ENCODE peak calls at places on chromosome 4, in eight cellular contexts. F, D, Y, T, B, I, K and E are unnamed samples.

GRCh38 chr4:24476209-24476781 is 108.1 kb downstream of the DHX15 start:
- DNase-seq in Y (peak), T (no peak), K (no peak), I (no peak), B (no peak), F (no peak), D (no peak), E (no peak)

GRCh38 chr4:118280501-118281218 is 72.1 kb downstream of the PRSS12 start:
- DNase-seq in Y (peak), F (peak), T (no peak), I (no peak), B (peak), D (no peak), K (no peak), E (no peak)

GRCh38 chr4:42750091-42750490 is 93.2 kb upstream of the ATP8A1 start:
- DNase-seq in D (no peak), I (no peak), K (no peak), B (peak), F (no peak), Y (peak), T (no peak), E (no peak)

GRCh38 chr4:146450524-146450923 is 71.2 kb downstream of the SLC10A7 start:
- DNase-seq in B (no peak), K (no peak), T (no peak), I (no peak), F (no peak), D (no peak), Y (no peak), E (no peak)

GRCh38 chr4:27638163-27638915 is 777.7 kb downstream of the STIM2 start:
- DNase-seq in K (no peak), D (no peak), I (no peak), Y (no peak), T (no peak), B (no peak), F (no peak), E (no peak)

GRCh38 chr4:78079701-78080430 is 22.7 kb downstream of the FRAS1 start:
- DNase-seq in I (no peak), Y (no peak), T (no peak), B (no peak), K (no peak), F (no peak), D (no peak), E (no peak)

GRCh38 chr4:103482893-103483292 is 236.9 kb downstream of the TACR3 start:
- DNase-seq in T (no peak), F (no peak), Y (no peak), I (no peak), B (no peak), K (no peak), D (no peak), E (no peak)

GRCh38 chr4:164204434-164204833 is 549.5 kb upstream of the SMIM31 start:
- DNase-seq in I (no peak), F (peak), Y (peak), B (no peak), D (no peak), K (no peak), T (no peak), E (no peak)

GRCh38 chr4:173536808-173537429 is 6.9 kb upstream of the HAND2 start:
- DNase-seq in Y (peak), T (no peak), F (no peak), B (no peak), D (no peak), I (no peak), K (no peak), E (no peak)

GRCh38 chr4:71771613-71772012 is 12.3 kb downstream of the GC start:
- DNase-seq in K (no peak), Y (no peak), B (no peak), T (no peak), D (no peak), F (no peak), I (no peak), E (no peak)

GRCh38 chr4:152680988-152681731 is 1.4 kb upstream of the TMEM154 start:
- DNase-seq in B (no peak), T (no peak), D (no peak), K (no peak), Y (no peak), I (no peak), F (peak), E (no peak)

GRCh38 chr4:139282375-139283075 is 2.5 kb upstream of the MGARP start:
- DNase-seq in T (no peak), D (no peak), K (no peak), I (no peak), F (no peak), Y (no peak), B (no peak), E (no peak)

GRCh38 chr4:67909910-67910905 is 26.4 kb upstream of the TMPRSS11D start:
- DNase-seq in D (no peak), B (no peak), K (no peak), I (no peak), Y (peak), T (no peak), F (no peak), E (no peak)

GRCh38 chr4:85686398-85686797 is 211.4 kb downstream of the ARHGAP24 start:
- DNase-seq in Y (no peak), I (no peak), K (no peak), D (no peak), T (no peak), B (no peak), F (no peak), E (no peak)

GRCh38 chr4:81723927-81724587 is 252.3 kb upstream of the RASGEF1B start:
- DNase-seq in B (no peak), I (no peak), D (no peak), F (no peak), Y (no peak), T (no peak), K (no peak), E (no peak)

GRCh38 chr4:142406051-142406549 is 440.0 kb downstream of the INPP4B start:
- DNase-seq in I (no peak), F (peak), K (no peak), T (no peak), Y (peak), B (no peak), D (no peak), E (no peak)

GRCh38 chr4:143558823-143559756 is 45.6 kb downstream of the SMARCA5 start:
- DNase-seq in I (peak), F (no peak), T (peak), Y (no peak), K (no peak), B (peak), D (peak), E (peak)

GRCh38 chr4:52126946-52127345 is 75.8 kb downstream of the SPATA18 start:
- DNase-seq in D (no peak), B (no peak), T (no peak), F (no peak), K (no peak), I (no peak), Y (no peak), E (no peak)

GRCh38 chr4:163967263-163967662 is 472.8 kb downstream of the TMA16 start:
- DNase-seq in F (no peak), K (no peak), T (no peak), D (no peak), Y (no peak), I (no peak), B (no peak), E (no peak)

GRCh38 chr4:49032440-49033161 is 46.5 kb downstream of the CWH43 start:
- DNase-seq in F (peak), B (no peak), I (no peak), D (no peak), K (no peak), Y (peak), T (no peak), E (peak)

GRCh38 chr4:70734168-70734954 is 12.6 kb downstream of the RUFY3 start:
- DNase-seq in F (peak), Y (no peak), T (no peak), B (peak), I (no peak), K (no peak), D (no peak), E (no peak)

GRCh38 chr4:3686746-3687145 is 79.4 kb upstream of the ADRA2C start:
- DNase-seq in Y (no peak), I (no peak), F (no peak), T (no peak), D (no peak), B (no peak), K (no peak), E (no peak)

GRCh38 chr4:4320528-4320927 is 30.5 kb downstream of the ZBTB49 start:
- DNase-seq in Y (no peak), F (no peak), B (no peak), T (no peak), K (no peak), I (no peak), D (no peak), E (no peak)

GRCh38 chr4:89486042-89486441 is 178.4 kb upstream of the GPRIN3 start:
- DNase-seq in F (peak), D (no peak), Y (peak), T (no peak), I (no peak), B (no peak), K (no peak), E (no peak)

GRCh38 chr4:6085028-6085942 is 67.1 kb upstream of the C4orf50 start:
- DNase-seq in K (no peak), T (peak), B (no peak), I (no peak), F (no peak), Y (no peak), D (no peak), E (no peak)

GRCh38 chr4:169238445-169238844 is 32.3 kb downstream of the SH3RF1 start:
- DNase-seq in I (no peak), K (peak), F (no peak), B (no peak), T (no peak), D (no peak), Y (peak), E (no peak)

GRCh38 chr4:140603286-140603685 is 34.5 kb upstream of the UCP1 start:
- DNase-seq in F (no peak), Y (no peak), K (no peak), I (no peak), D (no peak), T (no peak), B (no peak), E (no peak)

GRCh38 chr4:146585761-146586333 is 52.8 kb upstream of the POU4F2 start:
- DNase-seq in Y (no peak), K (no peak), B (no peak), F (peak), D (no peak), T (no peak), I (no peak), E (no peak)

GRCh38 chr4:55312491-55313101 is 33.4 kb upstream of the SRD5A3 start:
- DNase-seq in K (no peak), T (no peak), B (no peak), D (no peak), Y (peak), I (no peak), F (peak), E (no peak)

GRCh38 chr4:85496146-85496849 is 21.3 kb downstream of the ARHGAP24 start:
- DNase-seq in T (no peak), B (no peak), I (no peak), K (no peak), Y (peak), F (peak), D (no peak), E (no peak)

GRCh38 chr4:154692311-154692818 is 51.4 kb upstream of the LRAT start:
- DNase-seq in F (no peak), B (no peak), I (no peak), D (no peak), K (no peak), T (no peak), Y (no peak), E (no peak)

GRCh38 chr4:126630171-126630570 is 1002.6 kb upstream of the INTU start:
- DNase-seq in I (no peak), K (no peak), Y (no peak), F (no peak), D (no peak), B (no peak), T (no peak), E (no peak)

GRCh38 chr4:55903577-55903976 is 45.2 kb upstream of the CEP135 start:
- DNase-seq in Y (no peak), B (no peak), D (no peak), K (no peak), T (no peak), F (no peak), I (no peak), E (no peak)

GRCh38 chr4:183515411-183515810 is 10.6 kb downstream of the ING2 start:
- DNase-seq in K (no peak), F (no peak), B (no peak), T (no peak), D (no peak), Y (no peak), I (no peak), E (no peak)

GRCh38 chr4:103375278-103375677 is 177.1 kb upstream of the CENPE start:
- DNase-seq in K (no peak), Y (no peak), T (no peak), I (no peak), D (no peak), B (no peak), F (peak), E (no peak)

GRCh38 chr4:65599335-65599734 is 71.0 kb downstream of the EPHA5 start:
- DNase-seq in Y (no peak), K (no peak), D (no peak), T (no peak), I (no peak), B (no peak), F (no peak), E (no peak)

GRCh38 chr4:15690020-15690809 is 8.6 kb downstream of the FAM200B start:
- DNase-seq in I (no peak), T (no peak), Y (no peak), D (no peak), B (no peak), F (peak), K (no peak), E (no peak)

GRCh38 chr4:8534129-8534528 is 46.1 kb upstream of the GPR78 start:
- DNase-seq in T (no peak), I (peak), B (no peak), Y (peak), D (no peak), F (peak), K (no peak), E (no peak)